ENCODE peak calls at places on chromosomes 13 and 19, in six cellular contexts. J, L, W, U, D and C are unnamed samples.

GRCh38 chr19:31946491-31946890 is 398.9 kb upstream of the ZNF507 start:
- DNase-seq in U (no peak), J (no peak), W (no peak), D (no peak), L (no peak), C (no peak)

GRCh38 chr19:41367848-41368301 is 3.9 kb upstream of the B9D2 start:
- DNase-seq in D (peak; percentile 88), L (no peak), J (no peak), W (no peak), U (peak; percentile 91), C (peak; percentile 90)

GRCh38 chr19:18418034-18418724 is 1.0 kb upstream of the SSBP4 start:
- DNase-seq in L (peak; percentile 72), J (no peak), D (no peak), U (no peak), W (no peak), C (no peak)

GRCh38 chr19:1247747-1248453 is 483 bp upstream of the MIDN start:
- DNase-seq in L (no peak), J (no peak), D (no peak), U (no peak), W (peak; percentile 77), C (peak; percentile 63)

GRCh38 chr13:102394158-102395053 is 7.4 kb downstream of the FGF14 start:
- DNase-seq in L (peak; percentile 95), J (peak; percentile 99), D (no peak), W (peak; percentile 98), U (peak; percentile 48), C (peak; percentile 72)

GRCh38 chr13:51921790-51922740 is 60.3 kb downstream of the CCDC70 start:
- DNase-seq in D (no peak), U (no peak), J (no peak), W (no peak), L (no peak), C (no peak)

GRCh38 chr19:36009220-36009619 is 607 bp upstream of the SYNE4 start:
- DNase-seq in D (no peak), J (peak; percentile 49), L (peak; percentile 69), U (no peak), W (peak; percentile 42), C (peak; percentile 72)

GRCh38 chr19:57566396-57567256 is 7.0 kb upstream of the ZNF550 start:
- DNase-seq in L (no peak), J (no peak), D (no peak), W (no peak), U (peak; percentile 28), C (peak; percentile 57)

GRCh38 chr19:45568732-45569131 is 15.9 kb downstream of the OPA3 start:
- DNase-seq in L (no peak), D (no peak), U (peak; percentile 85), J (no peak), W (no peak), C (peak; percentile 94)

GRCh38 chr19:23440207-23440606 is 44.9 kb upstream of the ZNF91 start:
- DNase-seq in L (no peak), W (no peak), D (no peak), J (no peak), U (no peak), C (no peak)

GRCh38 chr19:46288896-46289588 is 7.8 kb upstream of the HIF3A start:
- DNase-seq in U (peak; percentile 94), J (no peak), L (no peak), W (no peak), D (no peak), C (peak; percentile 93)

GRCh38 chr19:50854636-50855410 is at the start of gene KLK3:
- DNase-seq in J (no peak), W (no peak), U (no peak), D (no peak), L (no peak), C (no peak)

GRCh38 chr19:38478273-38478971 is 44.9 kb downstream of the RYR1 start:
- DNase-seq in W (no peak), J (peak; percentile 26), U (no peak), L (no peak), D (no peak), C (no peak)

GRCh38 chr19:44113784-44114390 is 688 bp downstream of the ZNF225 start:
- DNase-seq in W (no peak), J (no peak), L (no peak), D (no peak), U (peak; percentile 1), C (no peak)

GRCh38 chr19:29561601-29562000 is 35.8 kb downstream of the VSTM2B start:
- DNase-seq in W (no peak), J (no peak), U (no peak), L (no peak), D (no peak), C (no peak)

GRCh38 chr13:42971670-42972355 is 20.2 kb downstream of the EPSTI1 start:
- DNase-seq in D (no peak), L (no peak), W (no peak), J (no peak), U (no peak), C (no peak)

GRCh38 chr19:39759457-39760184 is 19.0 kb upstream of the LEUTX start:
- DNase-seq in L (no peak), D (no peak), J (no peak), W (no peak), U (no peak), C (no peak)

GRCh38 chr13:79060216-79060615 is 345.8 kb downstream of the RBM26 start:
- DNase-seq in W (no peak), L (no peak), U (no peak), D (no peak), J (no peak), C (peak; percentile 5)

GRCh38 chr19:33552191-33552927 is 30.8 kb upstream of the PEPD start:
- DNase-seq in U (no peak), W (no peak), L (no peak), J (no peak), D (no peak), C (no peak)

GRCh38 chr19:33550741-33551140 is 29.1 kb upstream of the PEPD start:
- DNase-seq in L (no peak), U (no peak), D (no peak), J (no peak), W (no peak), C (no peak)

GRCh38 chr19:33552928-33553279 is 31.3 kb upstream of the PEPD start:
- DNase-seq in D (no peak), L (no peak), W (no peak), J (no peak), U (no peak), C (no peak)

GRCh38 chr19:33553530-33554310 is 32.1 kb upstream of the PEPD start:
- DNase-seq in W (no peak), L (no peak), U (no peak), D (no peak), J (no peak), C (no peak)

GRCh38 chr19:33551676-33552075 is 30.1 kb upstream of the PEPD start:
- DNase-seq in L (no peak), W (no peak), J (no peak), U (no peak), D (no peak), C (no peak)
- TF ChIP-seq CTCF in L (no peak), W (no peak), J (no peak), U (no peak), D (no peak), C (no peak)

DNA sequence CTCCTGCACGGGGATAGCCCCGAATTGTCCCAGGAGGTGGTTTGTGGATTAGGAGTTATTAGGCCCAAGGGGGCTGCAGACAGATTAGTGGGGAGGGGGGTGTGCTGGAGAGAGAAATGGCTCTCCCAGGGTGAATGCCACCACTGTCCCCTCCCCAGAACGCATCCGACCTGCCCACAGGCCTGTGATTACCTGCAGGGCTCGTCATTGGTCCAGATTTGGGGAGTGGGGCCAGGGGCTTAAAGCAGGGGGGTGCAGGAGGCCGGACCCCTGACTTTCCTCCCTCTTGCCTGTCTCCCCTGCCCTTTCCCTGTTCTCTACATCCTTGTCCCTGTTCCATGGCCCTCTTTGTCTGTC is 1.2 kb downstream of the NRTN start:
- DNase-seq in L (no peak), W (no peak), J (no peak), U (no peak), D (no peak), C (no peak)
- TF ChIP-seq CTCF in L (no peak), W (peak; percentile 19), J (no peak), U (no peak), D (no peak), C (no peak)

DNA sequence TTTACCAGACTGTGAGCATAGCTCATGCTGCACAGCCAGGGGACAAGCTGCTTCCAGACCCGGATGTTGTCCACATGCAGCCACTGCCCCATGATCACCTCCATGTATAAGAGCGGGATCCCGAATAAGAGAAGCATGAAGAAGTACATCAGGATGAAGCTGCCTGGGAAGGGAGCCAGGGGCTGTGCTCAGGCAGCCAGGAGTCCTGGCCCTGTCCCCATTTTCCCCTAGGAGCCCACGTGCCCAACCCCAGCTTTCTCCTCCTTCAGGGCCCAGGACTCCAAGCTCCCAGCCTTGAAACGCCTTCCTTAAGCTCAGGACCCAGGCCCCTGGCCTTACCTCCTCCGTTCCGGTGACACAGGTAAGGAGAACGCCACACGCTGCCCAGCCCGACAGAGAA is 69.3 kb downstream of the SLC6A16 start:
- DNase-seq in D (no peak), J (no peak), U (no peak), W (no peak), L (no peak), C (no peak)
- TF ChIP-seq CTCF in D (no peak), J (no peak), U (no peak), W (no peak), L (no peak), C (no peak)

GRCh38 chr13:110109910-110110309 is 197.0 kb downstream of the COL4A1 start:
- DNase-seq in U (peak; percentile 81), D (peak; percentile 61), W (no peak), J (no peak), L (peak; percentile 77), C (peak; percentile 75)

GRCh38 chr13:110110783-110111182 is 196.2 kb downstream of the COL4A1 start:
- DNase-seq in J (no peak), W (no peak), L (no peak), U (no peak), D (no peak), C (no peak)

GRCh38 chr13:110107568-110108347 is 199.2 kb downstream of the COL4A1 start:
- DNase-seq in W (no peak), U (no peak), L (no peak), D (no peak), J (no peak), C (no peak)

GRCh38 chr13:110108348-110109139 is 198.4 kb downstream of the COL4A1 start:
- DNase-seq in L (peak; percentile 78), U (peak; percentile 78), W (no peak), J (peak; percentile 51), D (no peak), C (peak; percentile 91)

DNA sequence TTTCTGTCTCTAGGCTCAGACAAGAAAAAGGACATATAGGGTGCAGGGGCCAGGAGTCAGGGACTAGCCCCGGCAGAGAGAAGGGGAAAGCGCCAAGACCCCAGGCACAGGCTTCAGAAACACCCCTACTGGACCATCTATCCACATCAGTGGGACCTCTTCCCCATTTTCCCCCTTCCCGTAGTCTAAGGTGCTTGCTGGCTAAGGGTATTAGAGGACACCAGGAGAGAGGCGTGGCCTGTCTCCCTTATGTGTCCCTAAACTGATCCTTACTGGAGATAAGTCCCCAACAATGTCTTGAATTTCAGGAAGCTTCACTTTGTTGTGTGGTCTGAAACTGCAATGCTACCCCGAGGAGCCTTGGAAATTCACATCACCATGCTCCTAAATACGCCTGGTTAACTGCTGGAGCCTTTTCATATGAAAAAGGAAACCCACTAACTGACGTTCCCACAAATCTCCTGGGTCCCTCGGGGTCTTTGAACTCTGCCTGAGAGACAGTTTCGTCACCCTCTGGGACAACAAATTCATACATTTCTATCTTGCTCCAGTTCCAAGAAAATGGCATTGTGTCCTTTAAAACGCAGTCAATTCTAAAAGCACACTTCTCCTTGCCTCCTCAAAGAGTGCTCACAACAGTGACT is 197.7 kb downstream of the COL4A1 start:
- DNase-seq in J (no peak), D (no peak), U (no peak), W (no peak), L (no peak), C (no peak)
- TF ChIP-seq CTCF in J (no peak), D (no peak), U (no peak), W (no peak), L (no peak), C (no peak)

GRCh38 chr13:44648392-44649117 is 72.4 kb upstream of the TSC22D1 start:
- DNase-seq in W (no peak), U (peak; percentile 37), L (no peak), J (no peak), D (no peak), C (peak; percentile 42)
- TF ChIP-seq CTCF in W (peak; percentile 51), U (peak; percentile 47), L (no peak), J (peak; percentile 63), D (no peak), C (peak; percentile 25)